ENCODE peak calls at places on chromosomes 5 and 9, in seven cellular contexts. N is GM12878, R is HCT116, I is K562, T is HepG2, E is SK-N-SH, S is H1. X is an unnamed sample.

GRCh38 chr5:19977069-19977468 is 10.9 kb downstream of the CDH18 start:
- DNase-seq in I (no peak), N (no peak), R (no peak), T (no peak), S (no peak), E (no peak), X (no peak)

GRCh38 chr5:159017787-159018186 is 81.9 kb downstream of the EBF1 start:
- DNase-seq in I (peak), T (no peak), R (no peak), N (no peak), S (no peak), E (peak), X (no peak)

GRCh38 chr5:163815240-163815791 is 309.9 kb downstream of the MAT2B start:
- DNase-seq in T (no peak), R (no peak), I (no peak), N (no peak), S (no peak), E (no peak), X (no peak)

GRCh38 chr9:112541690-112542089 is 55.1 kb downstream of the KIAA1958 start:
- DNase-seq in E (no peak), R (no peak), T (no peak), I (no peak), S (no peak), N (no peak), X (peak)

GRCh38 chr9:128024761-128025308 is 42.3 kb downstream of the NAIF1 start:
- DNase-seq in E (no peak), T (no peak), N (no peak), S (no peak), R (no peak), I (no peak), X (no peak)

GRCh38 chr5:127867006-127867788 is 164.0 kb downstream of the CCDC192 start:
- DNase-seq in N (no peak), T (no peak), I (no peak), E (no peak), S (no peak), R (no peak), X (no peak)

GRCh38 chr5:15452780-15453179 is 47.2 kb upstream of the FBXL7 start:
- DNase-seq in N (no peak), T (no peak), E (no peak), S (no peak), I (no peak), R (no peak), X (no peak)

GRCh38 chr5:14685757-14686156 is 21.2 kb downstream of the OTULIN start:
- DNase-seq in I (peak), N (peak), T (peak), E (peak), S (no peak), R (peak), X (peak)

GRCh38 chr5:44679200-44679599 is 129.5 kb upstream of the MRPS30 start:
- DNase-seq in N (no peak), E (no peak), S (no peak), I (no peak), R (no peak), T (no peak), X (no peak)

DNA sequence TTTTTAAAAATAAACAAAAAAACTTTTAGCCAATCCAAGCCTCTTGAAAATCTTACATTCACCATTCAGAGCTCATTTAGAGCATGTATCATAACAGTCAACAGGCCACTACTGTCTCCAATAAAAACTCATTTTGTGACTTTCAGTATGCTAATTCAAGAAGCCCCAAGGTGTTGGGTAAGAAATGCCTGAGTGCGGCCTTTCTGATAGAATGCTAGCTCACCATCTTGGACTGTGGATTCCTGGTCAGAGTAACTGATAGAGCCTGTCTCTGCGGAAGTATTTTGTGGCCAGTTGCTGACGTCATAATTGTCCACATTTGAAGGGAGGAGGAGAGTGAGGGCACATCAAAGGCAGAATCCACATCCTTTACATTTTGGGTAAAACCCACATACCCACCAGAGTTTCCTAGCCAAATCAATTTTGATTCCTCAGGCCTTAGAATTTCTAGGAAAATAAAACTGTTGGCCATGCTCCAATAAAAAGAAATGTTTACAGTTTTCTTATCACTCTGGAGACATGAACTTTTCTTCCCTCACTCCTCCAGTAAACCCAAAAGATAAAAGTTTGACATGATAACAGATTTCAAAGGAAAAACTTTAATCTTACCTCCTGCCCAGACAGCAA is 41.1 kb upstream of the ERCC6L2 start:
- DNase-seq in E (no peak), I (peak), T (no peak), R (no peak), S (no peak), N (no peak), X (no peak)
- TF ChIP-seq JUND in E (no peak), I (peak), T (no peak), R (no peak), S (no peak), N (no peak), X (no peak)

GRCh38 chr9:14283276-14283675 is 30.7 kb downstream of the NFIB start:
- DNase-seq in E (no peak), R (no peak), N (no peak), T (peak), I (no peak), S (no peak), X (no peak)
- TF ChIP-seq JUND in E (no peak), R (no peak), N (no peak), T (no peak), I (no peak), S (no peak), X (no peak)

GRCh38 chr5:140131967-140132409 is 6.3 kb downstream of the IGIP start:
- DNase-seq in N (no peak), T (no peak), S (no peak), I (no peak), R (peak), E (no peak), X (no peak)
- TF ChIP-seq JUND in N (no peak), T (no peak), S (no peak), I (no peak), R (peak), E (peak), X (no peak)

GRCh38 chr5:168047043-168047668 is 244.3 kb upstream of the WWC1 start:
- DNase-seq in I (peak), E (peak), S (peak), N (peak), T (peak), R (peak), X (peak)
- TF ChIP-seq JUND in I (no peak), E (no peak), S (no peak), N (no peak), T (no peak), R (no peak), X (no peak)

GRCh38 chr5:172543484-172544298 is 89.4 kb upstream of the SH3PXD2B start:
- DNase-seq in I (no peak), R (no peak), S (peak), E (no peak), N (no peak), T (no peak), X (no peak)
- TF ChIP-seq JUND in I (no peak), R (no peak), S (no peak), E (no peak), N (no peak), T (no peak), X (no peak)

GRCh38 chr9:7461791-7462190 is 337.8 kb downstream of the DMAC1 start:
- DNase-seq in T (no peak), S (no peak), E (no peak), R (no peak), I (no peak), N (no peak), X (no peak)
- TF ChIP-seq JUND in T (no peak), S (no peak), E (no peak), R (no peak), I (no peak), N (no peak), X (no peak)

GRCh38 chr9:114895605-114896004 is 34.8 kb downstream of the TNFSF8 start:
- DNase-seq in T (no peak), N (no peak), S (no peak), E (no peak), R (no peak), I (no peak), X (no peak)
- TF ChIP-seq JUND in T (no peak), N (no peak), S (no peak), E (no peak), R (no peak), I (no peak), X (no peak)

GRCh38 chr5:168072665-168073064 is 218.8 kb upstream of the WWC1 start:
- DNase-seq in S (no peak), R (no peak), T (no peak), N (no peak), I (no peak), E (no peak), X (no peak)

GRCh38 chr5:168075387-168075786 is 216.1 kb upstream of the WWC1 start:
- DNase-seq in I (no peak), E (no peak), N (no peak), S (no peak), T (no peak), R (no peak), X (no peak)

GRCh38 chr5:168073991-168074800 is 217.2 kb upstream of the WWC1 start:
- DNase-seq in R (no peak), I (no peak), N (no peak), T (no peak), S (no peak), E (no peak), X (no peak)

GRCh38 chr5:168073311-168073710 is 218.1 kb upstream of the WWC1 start:
- DNase-seq in T (no peak), E (no peak), N (no peak), R (no peak), I (no peak), S (no peak), X (no peak)

DNA sequence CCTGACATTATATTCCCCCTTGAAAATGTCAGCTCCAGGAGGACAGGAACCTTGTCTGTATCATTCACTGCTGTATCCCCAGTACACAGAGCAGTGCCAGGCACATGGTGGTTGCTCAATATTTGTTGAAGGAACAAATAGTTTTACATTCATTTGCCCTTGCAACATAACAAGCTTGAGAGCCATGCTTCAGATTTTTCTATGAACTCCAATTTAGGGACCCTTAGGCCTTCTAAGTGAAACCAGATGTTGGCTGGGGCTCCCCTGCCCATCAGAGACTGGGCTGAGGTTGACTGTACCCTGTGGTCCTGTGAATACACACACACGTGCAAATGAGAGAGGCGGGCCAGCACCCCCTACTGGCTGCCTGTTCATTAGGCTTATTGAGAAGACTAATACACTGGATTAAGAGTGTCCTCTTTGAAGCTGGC is 214.9 kb upstream of the WWC1 start:
- DNase-seq in E (peak), S (peak), I (no peak), N (no peak), T (peak), R (peak), X (peak)
- TF ChIP-seq JUND in E (no peak), S (no peak), I (no peak), N (no peak), T (no peak), R (no peak), X (no peak)

DNA sequence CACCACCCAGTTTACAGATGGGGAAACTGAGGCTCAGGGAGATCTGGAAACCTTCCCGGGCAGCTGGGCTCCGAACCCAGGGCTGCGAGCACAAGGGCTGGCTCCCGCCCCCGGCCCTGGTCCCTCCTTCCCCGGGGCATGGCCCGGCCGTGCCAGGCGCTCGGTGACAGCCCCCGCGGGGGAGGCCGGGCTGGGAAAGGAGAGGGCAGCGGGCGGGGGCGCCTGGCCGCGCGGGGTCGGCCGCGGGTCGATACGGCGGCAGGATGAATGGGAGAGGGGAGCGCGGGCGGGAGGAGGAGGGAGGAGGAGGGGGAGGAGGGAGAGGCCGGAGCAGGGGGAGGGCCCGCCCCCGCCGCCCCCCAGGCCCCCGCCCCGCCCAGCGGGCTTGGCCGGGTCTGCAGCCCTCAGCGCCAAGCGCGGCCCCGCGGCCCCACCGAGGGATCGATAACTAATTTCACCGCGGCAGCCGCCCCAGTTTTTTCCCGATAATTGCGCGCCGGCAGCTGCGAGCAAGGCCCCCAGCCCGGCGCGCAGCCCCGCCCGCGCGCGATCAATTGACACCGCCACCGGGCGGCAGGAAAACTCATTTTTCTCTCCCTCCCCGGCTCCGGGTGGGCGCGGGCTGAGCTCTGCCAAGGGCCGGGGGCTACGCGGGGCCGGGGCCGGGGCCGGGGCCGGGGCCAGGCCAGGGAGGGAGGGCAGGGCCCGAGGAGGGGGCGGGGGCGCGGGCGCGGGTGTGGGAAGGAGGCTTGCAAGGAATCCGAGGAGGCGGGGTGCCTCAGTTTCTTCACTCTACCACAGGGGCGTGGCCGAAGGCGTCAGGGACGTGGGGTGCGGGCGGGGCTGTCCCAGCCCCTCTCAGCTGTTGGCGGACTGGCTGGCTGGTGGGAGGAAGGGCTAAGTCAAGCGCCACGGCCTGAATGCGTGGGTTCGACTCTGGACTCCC is 52.1 kb downstream of the C9orf50 start:
- DNase-seq in T (peak), N (no peak), E (peak), S (peak), I (peak), R (no peak), X (no peak)
- TF ChIP-seq JUND in T (no peak), N (no peak), E (no peak), S (no peak), I (no peak), R (no peak), X (no peak)

X was measured in T47D.